ENCODE peak calls at places on chromosomes 13 and 19, in six cellular contexts. U is A549, A is transverse colon, C is body of pancreas, L is tibial nerve, F is right lobe of liver. D is an unnamed sample. For H3K4me1, the result is how much of the 10 kb centered on the place peaks cover.

GRCh38 chr13:44523176-44524017 is 52.7 kb downstream of the TSC22D1 start:
- DNase-seq in A (no peak), L (no peak), C (no peak), U (peak), F (no peak), D (peak)

GRCh38 chr19:1624458-1624857 is 19.2 kb upstream of the UQCR11 start:
- DNase-seq in U (peak), L (no peak), A (peak), C (no peak), F (no peak), D (peak)

GRCh38 chr13:40230833-40231266 is 435.6 kb downstream of the FOXO1 start:
- DNase-seq in A (no peak), C (no peak), U (no peak), L (no peak), F (no peak), D (no peak)

GRCh38 chr19:55118401-55118991 is 1.1 kb upstream of the PPP1R12C start:
- DNase-seq in F (peak), L (no peak), U (no peak), C (peak), A (peak), D (no peak)

GRCh38 chr19:32407004-32407992 is 1.7 kb downstream of the DPY19L3 start:
- DNase-seq in A (peak), F (no peak), L (no peak), U (no peak), C (peak), D (no peak)

GRCh38 chr13:72805663-72806341 is 23.9 kb downstream of the PIBF1 start:
- DNase-seq in U (no peak), F (no peak), A (no peak), L (no peak), C (no peak), D (no peak)

GRCh38 chr13:29361716-29362115 is 233.8 kb downstream of the SLC7A1 start:
- DNase-seq in F (no peak), A (no peak), U (no peak), C (no peak), L (no peak), D (no peak)

GRCh38 chr19:57443121-57443696 is 8.1 kb downstream of the ZNF749 start:
- DNase-seq in F (no peak), L (no peak), A (no peak), C (no peak), U (no peak), D (peak)

GRCh38 chr19:13883665-13884064 is 6.7 kb downstream of the NANOS3 start:
- DNase-seq in L (no peak), F (no peak), A (no peak), C (no peak), U (no peak), D (no peak)

GRCh38 chr13:77138813-77139212 is 111.9 kb upstream of the FBXL3 start:
- DNase-seq in F (no peak), C (no peak), L (no peak), A (no peak), U (no peak), D (no peak)

GRCh38 chr13:47033216-47033615 is 136.4 kb upstream of the HTR2A start:
- DNase-seq in U (no peak), C (no peak), A (no peak), L (no peak), F (no peak), D (no peak)

GRCh38 chr13:74651121-74651520 is 516.9 kb upstream of the KLF12 start:
- DNase-seq in F (no peak), U (no peak), L (no peak), C (no peak), A (no peak), D (no peak)

GRCh38 chr19:8209111-8209964 is at the start of gene CERS4:
- DNase-seq in L (peak), A (peak), U (peak), F (peak), C (peak), D (peak)

GRCh38 chr13:67643656-67644055 is 413.5 kb upstream of the PCDH9 start:
- DNase-seq in C (no peak), F (no peak), A (no peak), L (no peak), U (no peak), D (no peak)

GRCh38 chr13:110152351-110152750 is 154.6 kb downstream of the COL4A1 start:
- DNase-seq in L (no peak), U (no peak), C (no peak), A (no peak), F (peak), D (no peak)

GRCh38 chr13:110155072-110155471 is 151.9 kb downstream of the COL4A1 start:
- DNase-seq in C (no peak), F (peak), A (no peak), U (no peak), L (no peak), D (no peak)

GRCh38 chr13:110157718-110158117 is 149.2 kb downstream of the COL4A1 start:
- DNase-seq in C (no peak), L (no peak), U (no peak), F (peak), A (no peak), D (no peak)

GRCh38 chr13:110156186-110157065 is 150.5 kb downstream of the COL4A1 start:
- DNase-seq in C (no peak), U (no peak), L (no peak), A (no peak), F (peak), D (no peak)

GRCh38 chr13:110154370-110155031 is 152.5 kb downstream of the COL4A1 start:
- DNase-seq in A (no peak), U (no peak), L (no peak), F (peak), C (no peak), D (no peak)
- H3K27ac ChIP-seq in A (no peak), U (no peak), L (no peak), F (no peak), C (no peak), D (no peak)

GRCh38 chr19:11798391-11799296 is at the start of gene ZNF491:
- DNase-seq in U (no peak), C (peak), A (peak), F (peak), L (peak), D (peak)
- TF ChIP-seq POLR2A in U (no peak), C (peak), A (peak), F (peak), L (peak), D (no peak)

GRCh38 chr19:48934837-48935236 is 1.3 kb downstream of the DHDH start:
- DNase-seq in A (no peak), C (no peak), F (no peak), U (no peak), L (no peak), D (no peak)
- H3K4me1 ChIP-seq in A (under half), C (under half), F (under half), U (under half), L (under half), D (under half)

GRCh38 chr19:29952646-29953045 is 10.6 kb downstream of the URI1 start:
- DNase-seq in U (no peak), A (no peak), L (no peak), C (no peak), F (no peak), D (no peak)
- H3K27ac ChIP-seq in U (no peak), A (no peak), L (no peak), C (no peak), F (no peak), D (no peak)

GRCh38 chr13:41257535-41257934 is 5.8 kb downstream of the MTRF1 start:
- DNase-seq in C (no peak), U (no peak), F (no peak), L (no peak), A (no peak), D (no peak)

GRCh38 chr13:41267106-41267505 is 3.7 kb upstream of the MTRF1 start:
- DNase-seq in C (no peak), L (no peak), A (no peak), F (no peak), U (no peak), D (no peak)

GRCh38 chr13:41259875-41260501 is 3.4 kb downstream of the MTRF1 start:
- DNase-seq in L (no peak), U (no peak), A (no peak), C (no peak), F (no peak), D (no peak)

GRCh38 chr13:41268764-41269163 is 5.4 kb upstream of the MTRF1 start:
- DNase-seq in A (no peak), L (no peak), C (no peak), U (no peak), F (no peak), D (no peak)

GRCh38 chr13:41263261-41263971 is at the start of gene MTRF1:
- DNase-seq in C (peak), U (peak), L (peak), A (peak), F (peak), D (peak)
- TF ChIP-seq POLR2A in C (peak), U (peak), L (peak), A (peak), F (peak), D (no peak)